ENCODE peak calls at places on chromosomes 2 and 18, in six cellular contexts. O is fibroblast of lung, W is heart left ventricle, E is kidney, Y is aorta, J is heart right ventricle. P is an unnamed sample. For H3K4me1, the result is how much of the 10 kb centered on the place peaks cover.

GRCh38 chr2:68831688-68832087 is 39.5 kb downstream of the BMP10 start:
- DNase-seq in J (no peak), O (peak), Y (no peak), E (no peak), W (no peak), P (no peak)

GRCh38 chr2:174699993-174700766 is 64.1 kb downstream of the CHRNA1 start:
- DNase-seq in E (no peak), J (peak), Y (no peak), O (peak), W (no peak), P (no peak)

GRCh38 chr18:60358516-60358915 is 14.1 kb downstream of the MC4R start:
- DNase-seq in Y (no peak), J (no peak), W (no peak), E (no peak), O (peak), P (no peak)

GRCh38 chr2:60478660-60479059 is 74.8 kb downstream of the BCL11A start:
- DNase-seq in W (no peak), Y (no peak), O (no peak), E (no peak), J (no peak), P (no peak)

GRCh38 chr18:2451556-2451955 is 119.7 kb downstream of the METTL4 start:
- DNase-seq in Y (no peak), W (no peak), J (no peak), O (no peak), E (no peak), P (no peak)

GRCh38 chr18:79819064-79819725 is 21.5 kb downstream of the KCNG2 start:
- DNase-seq in W (no peak), Y (peak), E (no peak), O (no peak), J (no peak), P (no peak)

GRCh38 chr2:79993144-79993543 is 311.4 kb downstream of the LRRTM1 start:
- DNase-seq in Y (no peak), E (no peak), O (peak), W (no peak), J (no peak), P (no peak)

GRCh38 chr2:188853307-188853706 is 120.9 kb upstream of the COL3A1 start:
- DNase-seq in E (no peak), J (no peak), Y (no peak), O (peak), W (no peak), P (no peak)

GRCh38 chr18:79361766-79362522 is 33.8 kb upstream of the NFATC1 start:
- DNase-seq in O (peak), Y (no peak), W (peak), E (no peak), J (no peak), P (no peak)

GRCh38 chr2:221124542-221125235 is 447.4 kb downstream of the EPHA4 start:
- DNase-seq in E (no peak), Y (no peak), O (peak), W (no peak), J (peak), P (no peak)

GRCh38 chr2:190407662-190408537 is at the start of gene MFSD6:
- DNase-seq in O (no peak), W (peak), Y (peak), J (peak), E (peak), P (peak)

GRCh38 chr18:24063121-24063731 is 48.7 kb downstream of the TTC39C start:
- DNase-seq in Y (no peak), J (no peak), O (peak), E (no peak), W (no peak), P (no peak)

GRCh38 chr18:45837283-45838070 is 12.0 kb downstream of the SIGLEC15 start:
- DNase-seq in W (peak), E (peak), O (peak), Y (peak), J (peak), P (peak)

GRCh38 chr2:133461484-133461883 is 106.8 kb downstream of the NCKAP5 start:
- DNase-seq in E (no peak), J (no peak), Y (no peak), W (no peak), O (no peak), P (no peak)

GRCh38 chr2:130878316-130878715 is 41.6 kb downstream of the ARHGEF4 start:
- DNase-seq in O (no peak), J (no peak), E (no peak), W (no peak), Y (peak), P (no peak)

GRCh38 chr2:126698991-126699390 is 43.0 kb downstream of the GYPC start:
- DNase-seq in J (no peak), Y (no peak), W (no peak), O (no peak), E (no peak), P (no peak)

GRCh38 chr18:9708882-9709877 is 1.1 kb downstream of the RAB31 start:
- DNase-seq in W (no peak), E (no peak), J (no peak), Y (peak), O (peak), P (peak)

GRCh38 chr2:24515841-24516240 is 24.8 kb downstream of the NCOA1 start:
- DNase-seq in Y (no peak), W (no peak), J (no peak), O (no peak), E (no peak), P (no peak)

GRCh38 chr2:83997889-83998288 is 461.2 kb downstream of the SUCLG1 start:
- DNase-seq in O (no peak), Y (no peak), W (no peak), J (no peak), E (no peak), P (no peak)

GRCh38 chr18:64119916-64120315 is 29.0 kb downstream of the LINC00305 start:
- DNase-seq in Y (no peak), W (no peak), E (no peak), O (no peak), J (no peak), P (no peak)

GRCh38 chr2:25252291-25253152 is 84.1 kb upstream of the POMC start:
- DNase-seq in W (peak), J (peak), Y (peak), E (peak), O (peak), P (peak)

GRCh38 chr2:153519260-153519875 is 40.8 kb upstream of the RPRM start:
- DNase-seq in J (peak), Y (peak), E (no peak), W (no peak), O (peak), P (no peak)

GRCh38 chr2:189444322-189444721 is 3.0 kb downstream of the WDR75 start:
- DNase-seq in W (no peak), Y (no peak), E (no peak), O (peak), J (no peak), P (no peak)

GRCh38 chr18:903703-904102 is 968 bp upstream of the ADCYAP1 start:
- DNase-seq in Y (peak), O (peak), E (peak), J (peak), W (peak), P (peak)

GRCh38 chr2:149038442-149039212 is at the start of gene LYPD6B:
- DNase-seq in W (no peak), E (peak), J (no peak), O (no peak), Y (no peak), P (no peak)

GRCh38 chr2:42510191-42510929 is 16.6 kb upstream of the KCNG3 start:
- DNase-seq in W (no peak), E (no peak), J (no peak), Y (no peak), O (peak), P (no peak)
- H3K27ac ChIP-seq in W (no peak), E (no peak), J (no peak), Y (no peak), O (no peak), P (no peak)

GRCh38 chr2:201777869-201778268 is 2.9 kb downstream of the ALS2 start:
- DNase-seq in O (no peak), E (no peak), J (no peak), Y (no peak), W (no peak), P (no peak)
- H3K4me3 ChIP-seq in O (no peak), E (no peak), J (no peak), Y (no peak), W (no peak), P (no peak)

GRCh38 chr2:195364015-195364965 is 292.7 kb upstream of the SLC39A10 start:
- DNase-seq in J (no peak), W (no peak), Y (no peak), E (no peak), O (peak), P (no peak)
- H3K4me1 ChIP-seq in J (under half), W (under half), Y (under half), E (under half), O (under half), P (under half)

GRCh38 chr2:210671065-210671464 is 114.7 kb downstream of the CPS1 start:
- DNase-seq in J (no peak), O (no peak), Y (no peak), W (no peak), E (no peak), P (no peak)

GRCh38 chr2:210676067-210676466 is 119.7 kb downstream of the CPS1 start:
- DNase-seq in O (no peak), Y (no peak), J (no peak), W (no peak), E (no peak), P (no peak)

GRCh38 chr2:210667726-210668125 is 111.3 kb downstream of the CPS1 start:
- DNase-seq in O (no peak), J (no peak), W (no peak), E (no peak), Y (no peak), P (no peak)

DNA sequence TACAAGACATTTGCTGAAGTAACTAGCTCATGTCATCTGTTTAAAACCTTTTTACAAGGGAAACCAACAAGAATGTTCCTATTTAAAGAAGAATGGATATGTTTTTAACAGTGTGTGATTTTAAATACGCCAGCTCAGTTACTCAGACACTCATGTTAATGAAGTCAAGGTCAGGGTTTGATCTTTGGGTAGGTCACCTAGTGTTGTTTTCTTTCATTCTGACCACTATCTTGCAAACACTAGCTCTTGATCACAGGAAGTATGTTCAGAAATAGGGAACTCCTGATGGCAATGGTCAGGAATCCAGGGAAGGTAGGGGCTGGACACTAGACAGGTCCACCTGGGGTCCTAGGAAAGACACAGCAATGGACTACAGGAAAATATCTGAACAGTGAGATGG is 116.7 kb downstream of the CPS1 start:
- DNase-seq in Y (no peak), O (no peak), J (no peak), E (no peak), W (no peak), P (no peak)
- H3K27ac ChIP-seq in Y (no peak), O (no peak), J (no peak), E (no peak), W (no peak), P (no peak)

GRCh38 chr2:101152195-101153076 is 1.3 kb upstream of the TBC1D8 start:
- DNase-seq in O (peak), E (peak), Y (peak), J (peak), W (no peak), P (peak)
- H3K4me3 ChIP-seq in O (peak), E (peak), Y (peak), J (peak), W (peak), P (peak)

GRCh38 chr18:7155092-7155491 is 37.5 kb upstream of the LAMA1 start:
- DNase-seq in J (no peak), E (no peak), Y (no peak), O (no peak), W (no peak), P (no peak)
- H3K4me1 ChIP-seq in J (under half), E (under half), Y (under half), O (under half), W (under half), P (under half)

GRCh38 chr2:217203086-217203485 is 343.2 kb upstream of the TNP1 start:
- DNase-seq in Y (no peak), O (no peak), J (no peak), E (no peak), W (no peak), P (no peak)

GRCh38 chr2:217207387-217208010 is 347.6 kb upstream of the TNP1 start:
- DNase-seq in O (no peak), J (no peak), Y (no peak), W (no peak), E (no peak), P (no peak)

GRCh38 chr2:217206326-217206725 is 346.5 kb upstream of the TNP1 start:
- DNase-seq in O (peak), J (no peak), E (no peak), W (no peak), Y (no peak), P (no peak)

GRCh38 chr2:217204358-217204757 is 344.5 kb upstream of the TNP1 start:
- DNase-seq in J (no peak), Y (no peak), O (peak), W (no peak), E (no peak), P (no peak)

GRCh38 chr2:217208867-217209266 is 349.0 kb upstream of the TNP1 start:
- DNase-seq in J (no peak), W (no peak), Y (no peak), E (no peak), O (no peak), P (no peak)
- H3K27ac ChIP-seq in J (no peak), W (no peak), Y (no peak), E (no peak), O (no peak), P (no peak)

GRCh38 chr2:171741189-171741588 is 53.9 kb downstream of the DYNC1I2 start:
- DNase-seq in J (no peak), Y (no peak), W (no peak), O (peak), E (no peak), P (no peak)

GRCh38 chr2:171747371-171747770 is 60.1 kb downstream of the DYNC1I2 start:
- DNase-seq in Y (no peak), W (no peak), J (no peak), E (no peak), O (no peak), P (no peak)

GRCh38 chr2:171745141-171745540 is 57.9 kb downstream of the DYNC1I2 start:
- DNase-seq in E (no peak), O (no peak), Y (no peak), J (no peak), W (no peak), P (no peak)

GRCh38 chr2:171745806-171746205 is 58.5 kb downstream of the DYNC1I2 start:
- DNase-seq in Y (no peak), O (no peak), E (no peak), J (no peak), W (no peak), P (no peak)
- H3K4me3 ChIP-seq in Y (no peak), O (no peak), E (no peak), J (no peak), W (no peak), P (no peak)

GRCh38 chr18:76489081-76489480 is 6.0 kb downstream of the ZNF516 start:
- DNase-seq in Y (no peak), J (no peak), O (peak), E (no peak), W (no peak), P (no peak)

GRCh38 chr18:76487076-76487475 is 8.0 kb downstream of the ZNF516 start:
- DNase-seq in E (no peak), J (no peak), O (no peak), Y (no peak), W (no peak), P (no peak)

GRCh38 chr18:76486600-76486999 is 8.4 kb downstream of the ZNF516 start:
- DNase-seq in W (no peak), O (no peak), E (no peak), J (no peak), Y (no peak), P (no peak)

GRCh38 chr18:76487782-76488181 is 7.3 kb downstream of the ZNF516 start:
- DNase-seq in W (no peak), E (no peak), Y (no peak), J (no peak), O (no peak), P (no peak)

GRCh38 chr18:76488190-76488589 is 6.9 kb downstream of the ZNF516 start:
- DNase-seq in O (peak), E (no peak), W (no peak), J (no peak), Y (no peak), P (no peak)
- H3K4me1 ChIP-seq in O (under half), E (under half), W (under half), J (under half), Y (under half), P (under half)

DNA sequence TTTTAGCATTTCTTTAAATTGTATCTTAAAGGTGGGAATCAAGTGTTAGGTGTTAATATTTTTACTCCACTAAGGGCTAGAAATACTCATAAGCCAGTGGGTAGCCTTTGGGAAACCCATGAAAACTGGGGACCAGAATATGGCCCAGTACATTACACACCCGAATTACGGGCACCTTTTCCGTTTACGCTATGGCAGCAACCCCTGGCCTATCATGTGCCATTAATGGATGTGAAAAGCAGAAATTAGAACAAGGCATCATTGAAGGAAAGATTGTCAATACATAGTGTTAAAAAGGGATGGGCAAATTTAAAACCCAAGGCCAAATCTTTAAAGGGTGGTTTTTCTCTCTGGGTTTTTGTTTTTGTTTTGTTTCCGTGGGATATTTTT is 781 bp downstream of the FARP2 start:
- DNase-seq in J (no peak), O (no peak), E (no peak), W (no peak), Y (no peak), P (no peak)
- H3K27ac ChIP-seq in J (peak), O (peak), E (peak), W (peak), Y (peak), P (peak)